ENCODE peak calls at places on chromosomes 5 and 9, in seven cellular contexts. M, D, W, R, F, Q and O are unnamed samples.

GRCh38 chr5:11128021-11128420 is 367.0 kb upstream of the DAP start:
- DNase-seq in M (no peak), D (no peak), W (no peak), R (no peak), F (no peak), Q (no peak), O (no peak)

GRCh38 chr9:136596630-136597031 is 50.8 kb upstream of the NOTCH1 start:
- DNase-seq in M (no peak), D (no peak), W (no peak), R (no peak), F (no peak), Q (no peak), O (no peak)

GRCh38 chr9:113179839-113180238 is 29.0 kb downstream of the SLC31A2 start:
- DNase-seq in M (no peak), D (no peak), W (no peak), R (no peak), F (no peak), Q (no peak), O (no peak)

GRCh38 chr5:142915840-142916424 is 145.8 kb downstream of the ARHGAP26 start:
- DNase-seq in M (no peak), D (peak), W (no peak), R (no peak), F (peak), Q (peak), O (no peak)

GRCh38 chr5:57416246-57416996 is 66.2 kb downstream of the ACTBL2 start:
- DNase-seq in M (peak), D (peak), W (no peak), R (no peak), F (peak), Q (no peak), O (no peak)

GRCh38 chr9:87556821-87557220 is 59.2 kb downstream of the DAPK1 start:
- DNase-seq in M (no peak), D (no peak), W (no peak), R (no peak), F (no peak), Q (no peak), O (peak)

GRCh38 chr9:124735121-124735520 is 36.0 kb downstream of the NR6A1 start:
- DNase-seq in M (peak), D (no peak), W (no peak), R (no peak), F (peak), Q (peak), O (no peak)

GRCh38 chr9:126491256-126491879 is 122.4 kb upstream of the LMX1B start:
- DNase-seq in M (peak), D (no peak), W (peak), R (no peak), F (peak), Q (peak), O (no peak)

GRCh38 chr9:126156898-126157297 is 169.7 kb upstream of the MVB12B start:
- DNase-seq in M (no peak), D (no peak), W (no peak), R (no peak), F (no peak), Q (no peak), O (no peak)

GRCh38 chr5:115398726-115399125 is 102.3 kb upstream of the CCDC112 start:
- DNase-seq in M (peak), D (no peak), W (no peak), R (no peak), F (peak), Q (peak), O (no peak)

GRCh38 chr5:149414405-149415244 is 35.5 kb upstream of the IL17B start:
- DNase-seq in M (no peak), D (peak), W (peak), R (no peak), F (peak), Q (no peak), O (peak)

GRCh38 chr9:85543196-85543595 is 198.6 kb downstream of the AGTPBP1 start:
- DNase-seq in M (peak), D (no peak), W (no peak), R (no peak), F (no peak), Q (no peak), O (no peak)

GRCh38 chr5:87210743-87211142 is 56.9 kb upstream of the RASA1 start:
- DNase-seq in M (no peak), D (no peak), W (no peak), R (no peak), F (no peak), Q (peak), O (no peak)

GRCh38 chr5:177294632-177295031 is 8.9 kb downstream of the RAB24 start:
- DNase-seq in M (no peak), D (no peak), W (no peak), R (no peak), F (no peak), Q (no peak), O (no peak)

GRCh38 chr9:136695435-136695895 is 8.2 kb upstream of the AGPAT2 start:
- DNase-seq in M (no peak), D (no peak), W (no peak), R (peak), F (no peak), Q (peak), O (no peak)

GRCh38 chr5:87359106-87359505 is 53.6 kb downstream of the CCNH start:
- DNase-seq in M (no peak), D (no peak), W (no peak), R (no peak), F (no peak), Q (no peak), O (no peak)

GRCh38 chr5:168883253-168883880 is 304.2 kb upstream of the PANK3 start:
- DNase-seq in M (no peak), D (peak), W (no peak), R (no peak), F (no peak), Q (no peak), O (no peak)

GRCh38 chr5:98750693-98751092 is 22.8 kb upstream of the RGMB start:
- DNase-seq in M (no peak), D (no peak), W (no peak), R (no peak), F (peak), Q (peak), O (no peak)

GRCh38 chr5:180238631-180239030 is 29.6 kb upstream of the RASGEF1C start:
- DNase-seq in M (no peak), D (no peak), W (no peak), R (no peak), F (no peak), Q (no peak), O (no peak)

GRCh38 chr9:110049699-110050450 is 158.1 kb downstream of the C9orf152 start:
- DNase-seq in M (no peak), D (peak), W (no peak), R (no peak), F (peak), Q (peak), O (peak)

GRCh38 chr9:127572961-127573727 is 38.9 kb upstream of the STXBP1 start:
- DNase-seq in M (peak), D (no peak), W (no peak), R (no peak), F (peak), Q (peak), O (peak)

GRCh38 chr5:55920784-55921183 is 69.6 kb downstream of the IL31RA start:
- DNase-seq in M (no peak), D (no peak), W (no peak), R (no peak), F (peak), Q (peak), O (peak)

GRCh38 chr5:10393491-10393890 is 40.0 kb downstream of the MARCHF6 start:
- DNase-seq in M (peak), D (no peak), W (no peak), R (no peak), F (peak), Q (no peak), O (no peak)

GRCh38 chr9:20997503-20998076 is 33.9 kb downstream of the HACD4 start:
- DNase-seq in M (no peak), D (no peak), W (no peak), R (no peak), F (no peak), Q (no peak), O (no peak)

GRCh38 chr9:136599811-136600660 is 54.2 kb upstream of the NOTCH1 start:
- DNase-seq in M (no peak), D (no peak), W (no peak), R (no peak), F (no peak), Q (no peak), O (no peak)

GRCh38 chr9:127548352-127548878 is 63.7 kb upstream of the STXBP1 start:
- DNase-seq in M (no peak), D (no peak), W (no peak), R (no peak), F (no peak), Q (no peak), O (no peak)

GRCh38 chr5:108801776-108802175 is 54.1 kb downstream of the FER start:
- DNase-seq in M (peak), D (no peak), W (no peak), R (no peak), F (peak), Q (peak), O (no peak)

GRCh38 chr5:2172471-2172870 is 289.7 kb upstream of the IRX4 start:
- DNase-seq in M (no peak), D (no peak), W (no peak), R (peak), F (no peak), Q (no peak), O (no peak)

GRCh38 chr5:107451028-107451427 is 219.7 kb downstream of the EFNA5 start:
- DNase-seq in M (no peak), D (no peak), W (no peak), R (no peak), F (no peak), Q (no peak), O (no peak)

GRCh38 chr5:53547226-53547625 is 13.2 kb upstream of the NDUFS4 start:
- DNase-seq in M (no peak), D (no peak), W (no peak), R (no peak), F (no peak), Q (no peak), O (no peak)

GRCh38 chr5:71865202-71865601 is 146.1 kb downstream of the CARTPT start:
- DNase-seq in M (peak), D (no peak), W (no peak), R (no peak), F (peak), Q (peak), O (no peak)

GRCh38 chr9:31674264-31674663 is 710.2 kb upstream of the ACO1 start:
- DNase-seq in M (peak), D (no peak), W (no peak), R (no peak), F (peak), Q (peak), O (no peak)

GRCh38 chr5:181098642-181099452 is 32.1 kb downstream of the OR2V1 start:
- DNase-seq in M (no peak), D (no peak), W (no peak), R (no peak), F (peak), Q (no peak), O (no peak)

GRCh38 chr9:132584616-132585560 is 2.5 kb downstream of the BARHL1 start:
- DNase-seq in M (peak), D (no peak), W (no peak), R (no peak), F (peak), Q (peak), O (no peak)

GRCh38 chr9:132583584-132584304 is 1.3 kb downstream of the BARHL1 start:
- DNase-seq in M (no peak), D (no peak), W (no peak), R (no peak), F (no peak), Q (no peak), O (no peak)

GRCh38 chr9:132582786-132583583 is 579 bp downstream of the BARHL1 start:
- DNase-seq in M (no peak), D (no peak), W (no peak), R (no peak), F (no peak), Q (no peak), O (no peak)

GRCh38 chr9:132579427-132579798 is 3.0 kb upstream of the BARHL1 start:
- DNase-seq in M (no peak), D (no peak), W (no peak), R (no peak), F (no peak), Q (no peak), O (no peak)

DNA sequence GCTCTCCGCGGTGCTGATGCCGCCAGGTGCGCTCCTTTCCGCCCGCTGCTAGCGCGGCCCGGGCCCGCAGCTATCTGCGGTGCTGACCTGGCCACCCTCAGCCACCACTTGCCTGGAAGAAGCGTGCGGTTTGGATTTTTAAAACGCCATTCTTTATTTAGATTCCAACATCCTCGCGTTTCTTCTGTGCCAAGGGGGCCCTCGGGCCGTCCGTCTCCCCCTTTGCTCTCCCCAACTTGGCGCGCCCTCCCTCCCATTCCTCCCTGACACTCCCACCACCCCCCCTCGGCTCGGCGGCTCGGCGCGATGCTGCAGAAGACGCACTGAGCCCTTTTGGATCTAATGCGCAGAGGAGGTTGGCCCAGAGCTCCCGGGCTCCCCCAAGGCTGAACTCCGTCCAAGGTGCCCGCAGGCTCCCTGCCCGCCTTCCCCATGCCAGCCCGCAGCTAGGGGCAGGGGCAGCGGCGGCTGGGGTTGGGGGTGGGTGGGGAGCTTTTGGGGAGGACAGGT is at the start of gene BARHL1:
- DNase-seq in M (no peak), D (no peak), W (no peak), R (no peak), F (no peak), Q (no peak), O (no peak)
- H3K4me3 ChIP-seq in M (no peak), D (peak), W (peak), R (peak), F (peak), Q (peak), O (peak)

DNA sequence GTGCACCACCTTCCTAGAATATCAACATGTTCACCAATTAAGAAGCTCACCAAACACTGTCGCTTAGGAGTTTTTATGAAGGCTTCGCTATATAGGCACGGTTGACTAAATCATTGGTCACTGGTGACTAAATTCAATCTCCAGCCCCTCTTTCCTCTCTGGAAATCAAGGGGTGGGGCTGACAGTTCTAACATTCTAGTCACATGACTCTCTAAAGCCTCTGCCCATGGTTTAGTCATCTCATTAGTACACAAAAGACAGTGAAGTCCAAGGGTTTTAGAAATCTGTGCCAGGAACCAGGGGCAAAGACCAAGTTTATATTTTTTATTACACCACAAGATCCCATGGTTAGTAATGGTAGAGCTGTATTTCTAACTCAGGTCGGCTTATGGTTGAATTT is 243.2 kb downstream of the ELAVL2 start:
- DNase-seq in M (no peak), D (no peak), W (no peak), R (no peak), F (no peak), Q (peak), O (no peak)
- H3K4me3 ChIP-seq in M (no peak), D (no peak), W (no peak), R (no peak), F (no peak), Q (peak), O (no peak)

GRCh38 chr5:140148508-140148907 is 22.8 kb downstream of the IGIP start:
- DNase-seq in M (no peak), D (peak), W (no peak), R (no peak), F (peak), Q (no peak), O (peak)

GRCh38 chr5:140145818-140146522 is 20.2 kb downstream of the IGIP start:
- DNase-seq in M (peak), D (peak), W (peak), R (peak), F (peak), Q (peak), O (peak)

GRCh38 chr5:140147460-140147859 is 21.7 kb downstream of the IGIP start:
- DNase-seq in M (no peak), D (no peak), W (no peak), R (no peak), F (no peak), Q (no peak), O (no peak)

GRCh38 chr5:140145223-140145622 is 19.5 kb downstream of the IGIP start:
- DNase-seq in M (no peak), D (no peak), W (no peak), R (no peak), F (no peak), Q (no peak), O (no peak)

GRCh38 chr5:140146523-140146842 is 20.7 kb downstream of the IGIP start:
- DNase-seq in M (no peak), D (no peak), W (no peak), R (no peak), F (no peak), Q (no peak), O (peak)
- H3K4me3 ChIP-seq in M (no peak), D (peak), W (peak), R (no peak), F (no peak), Q (no peak), O (no peak)

GRCh38 chr9:93218161-93218560 is 34.2 kb downstream of the WNK2 start:
- DNase-seq in M (no peak), D (no peak), W (no peak), R (no peak), F (no peak), Q (no peak), O (no peak)
- H3K4me3 ChIP-seq in M (no peak), D (no peak), W (no peak), R (no peak), F (no peak), Q (no peak), O (no peak)

GRCh38 chr5:95883185-95884020 is 60.9 kb upstream of the GLRX start:
- DNase-seq in M (no peak), D (no peak), W (no peak), R (no peak), F (no peak), Q (no peak), O (no peak)
- H3K4me3 ChIP-seq in M (no peak), D (no peak), W (no peak), R (no peak), F (no peak), Q (no peak), O (no peak)

DNA sequence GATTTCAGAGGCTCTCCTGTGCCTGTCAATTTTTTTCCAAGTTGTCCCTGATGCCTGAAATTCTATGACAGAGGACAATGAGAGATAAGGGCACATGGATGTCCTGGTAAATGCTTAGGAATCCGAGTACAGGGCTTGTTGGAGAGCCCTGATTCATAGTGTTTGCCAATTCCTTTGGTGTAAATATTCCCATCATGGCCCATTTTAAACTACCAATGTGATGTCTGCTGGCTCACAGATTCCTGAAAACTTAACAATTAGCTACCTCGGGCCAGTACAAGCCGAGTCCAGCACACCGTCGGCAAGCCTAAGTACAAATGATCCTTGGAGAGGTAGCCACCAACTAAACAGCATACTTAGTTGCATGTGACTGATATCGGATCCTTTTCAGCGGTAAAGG is 3.5 kb downstream of the ITK start:
- DNase-seq in M (no peak), D (no peak), W (no peak), R (no peak), F (no peak), Q (no peak), O (no peak)
- H3K4me3 ChIP-seq in M (no peak), D (no peak), W (no peak), R (no peak), F (no peak), Q (no peak), O (no peak)

GRCh38 chr5:43401827-43402226 is 10.4 kb downstream of the CCL28 start:
- DNase-seq in M (no peak), D (no peak), W (no peak), R (no peak), F (peak), Q (peak), O (no peak)

GRCh38 chr5:43400082-43400481 is 12.1 kb downstream of the CCL28 start:
- DNase-seq in M (peak), D (no peak), W (no peak), R (no peak), F (peak), Q (peak), O (no peak)

DNA sequence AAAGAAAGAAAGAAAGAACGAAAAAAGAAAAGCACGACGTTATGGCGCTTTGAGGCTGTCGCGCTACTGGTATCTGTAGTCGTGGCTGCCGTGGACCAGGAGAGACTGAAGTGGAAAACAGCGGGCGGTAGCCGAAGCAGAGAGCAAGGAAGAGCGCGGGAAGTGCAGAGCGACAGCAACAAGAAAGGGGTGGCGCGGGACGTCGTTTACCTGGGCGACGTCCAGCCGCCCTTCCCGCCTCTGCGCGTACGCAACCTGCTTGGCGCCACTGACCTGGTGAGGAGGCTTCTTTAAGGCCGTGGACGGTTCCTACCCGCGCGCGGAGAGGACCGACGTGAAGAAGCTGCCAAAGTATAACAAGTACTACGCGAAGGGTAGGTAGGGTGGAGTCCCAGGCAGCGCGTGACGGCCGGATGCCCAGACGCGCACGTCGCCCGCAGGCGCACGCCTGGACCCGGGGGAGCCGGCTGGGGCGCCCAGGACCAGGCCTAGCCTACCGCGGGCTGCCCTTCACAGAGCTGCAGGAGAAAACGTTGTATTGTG is 15.4 kb downstream of the CCL28 start:
- DNase-seq in M (peak), D (peak), W (peak), R (peak), F (peak), Q (peak), O (peak)
- H3K4me3 ChIP-seq in M (peak), D (no peak), W (peak), R (peak), F (peak), Q (peak), O (peak)

DNA sequence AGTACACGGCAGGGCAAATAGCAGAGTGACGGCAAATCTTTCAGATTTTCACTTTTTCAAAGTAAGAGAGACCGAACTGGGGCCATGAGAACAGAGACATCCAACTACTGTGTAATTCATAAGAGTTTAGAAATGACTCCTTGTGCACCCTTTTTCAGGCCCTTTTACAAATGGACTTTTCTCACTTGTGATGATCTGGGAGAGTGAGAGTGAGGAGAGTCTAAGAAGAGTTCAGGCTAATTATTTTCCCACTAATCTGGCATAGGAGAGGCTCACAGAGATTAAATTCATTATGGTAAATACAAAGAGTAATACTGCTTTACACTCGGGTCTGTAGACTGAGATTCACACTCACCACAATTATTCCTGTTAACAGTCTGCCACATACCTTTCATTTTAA is 880 bp upstream of the CCNG1 start:
- DNase-seq in M (no peak), D (no peak), W (no peak), R (no peak), F (no peak), Q (no peak), O (no peak)
- H3K4me3 ChIP-seq in M (no peak), D (peak), W (peak), R (no peak), F (peak), Q (peak), O (peak)